ENCODE peak calls at places on chromosomes 13 and 19, in four cellular contexts. O is colonic mucosa, J is lung, K is hepatocyte. S is an unnamed sample.

GRCh38 chr13:60727140-60727539 is 330.1 kb downstream of the TDRD3 start:
- DNase-seq in O (no peak), K (no peak), J (no peak), S (no peak)

GRCh38 chr13:100298691-100299090 is 209.8 kb downstream of the PCCA start:
- DNase-seq in K (no peak), O (no peak), J (no peak), S (no peak)

GRCh38 chr19:41978470-41978869 is 15.6 kb downstream of the ATP1A3 start:
- DNase-seq in K (no peak), J (no peak), O (no peak), S (no peak)

GRCh38 chr13:107124129-107124718 is 556.3 kb upstream of the ARGLU1 start:
- DNase-seq in J (no peak), K (peak; percentile 38), O (no peak), S (no peak)

GRCh38 chr19:854549-854948 is 2.4 kb downstream of the ELANE start:
- DNase-seq in J (no peak), K (no peak), O (no peak), S (no peak)

GRCh38 chr13:47216176-47216822 is 319.4 kb upstream of the HTR2A start:
- DNase-seq in K (peak; percentile 19), O (no peak), J (no peak), S (no peak)

GRCh38 chr13:40197049-40197448 is 469.4 kb downstream of the FOXO1 start:
- DNase-seq in O (no peak), K (no peak), J (no peak), S (no peak)

GRCh38 chr13:49444517-49445395 is 682 bp downstream of the SETDB2 start:
- DNase-seq in O (peak; percentile 39), K (peak; percentile 70), J (no peak), S (peak; percentile 60)

GRCh38 chr13:83753912-83754624 is 128.2 kb downstream of the SLITRK1 start:
- DNase-seq in K (no peak), O (no peak), J (no peak), S (no peak)

GRCh38 chr13:28035146-28035782 is 46.8 kb upstream of the URAD start:
- DNase-seq in J (peak; percentile 30), K (peak; percentile 61), O (peak; percentile 20), S (no peak)

GRCh38 chr19:15251749-15252397 is 19.6 kb upstream of the EPHX3 start:
- DNase-seq in O (peak; percentile 56), J (peak; percentile 53), K (peak; percentile 85), S (peak; percentile 89)

GRCh38 chr19:14514215-14514871 is 3.9 kb downstream of the DNAJB1 start:
- DNase-seq in K (no peak), J (no peak), O (no peak), S (no peak)

GRCh38 chr13:23918208-23918607 is 20.9 kb upstream of the C1QTNF9B start:
- DNase-seq in K (no peak), O (no peak), J (no peak), S (no peak)

GRCh38 chr19:12996542-12997094 is 1.3 kb downstream of the NFIX start:
- DNase-seq in O (no peak), K (no peak), J (no peak), S (no peak)

GRCh38 chr19:50500753-50501151 is 10.2 kb downstream of the JOSD2 start:
- DNase-seq in O (no peak), K (no peak), J (no peak), S (no peak)

GRCh38 chr19:3556978-3557460 is 367 bp downstream of the MFSD12 start:
- DNase-seq in O (peak; percentile 55), J (no peak), K (peak; percentile 80), S (no peak)

GRCh38 chr19:44653977-44654784 is 10.5 kb downstream of the PVR start:
- DNase-seq in O (peak; percentile 87), K (peak; percentile 77), J (peak; percentile 79), S (peak; percentile 77)

GRCh38 chr19:13937479-13938360 is 497 bp downstream of the PODNL1 start:
- DNase-seq in J (no peak), K (no peak), O (no peak), S (no peak)

GRCh38 chr13:76799696-76800095 is 86.5 kb downstream of the KCTD12 start:
- DNase-seq in K (peak; percentile 42), O (no peak), J (no peak), S (no peak)

GRCh38 chr19:8576273-8576993 is 809 bp downstream of the MYO1F start:
- DNase-seq in J (peak; percentile 40), K (no peak), O (peak; percentile 37), S (no peak)

GRCh38 chr19:8332976-8333770 is 9.9 kb downstream of the KANK3 start:
- DNase-seq in K (no peak), J (no peak), O (no peak), S (no peak)

GRCh38 chr13:52002361-52002760 is 8.9 kb downstream of the ATP7B start:
- DNase-seq in O (no peak), J (no peak), K (no peak), S (no peak)

GRCh38 chr19:4773047-4773640 is 18.4 kb upstream of the FEM1A start:
- DNase-seq in J (no peak), K (no peak), O (no peak), S (no peak)

GRCh38 chr19:11479090-11479469 is 1.8 kb downstream of the ELAVL3 start:
- DNase-seq in K (no peak), J (no peak), O (no peak), S (no peak)

GRCh38 chr19:35895911-35896642 is 4.3 kb downstream of the NFKBID start:
- DNase-seq in K (no peak), O (no peak), J (no peak), S (no peak)

GRCh38 chr19:49560358-49560900 is 19.9 kb downstream of the NOSIP start:
- DNase-seq in K (no peak), J (no peak), O (no peak), S (no peak)

GRCh38 chr13:48571121-48571901 is 38.4 kb upstream of the RCBTB2 start:
- DNase-seq in J (no peak), O (no peak), K (peak; percentile 38), S (no peak)

GRCh38 chr13:31970237-31970930 is 61.2 kb upstream of the FRY start:
- DNase-seq in K (no peak), O (no peak), J (no peak), S (no peak)

GRCh38 chr19:10501971-10502523 is 1.1 kb downstream of the KEAP1 start:
- DNase-seq in O (peak; percentile 86), K (peak; percentile 70), J (peak; percentile 87), S (peak; percentile 76)

GRCh38 chr13:97148894-97149293 is 73.2 kb upstream of the MBNL2 start:
- DNase-seq in K (no peak), J (no peak), O (no peak), S (no peak)

GRCh38 chr13:21372530-21372929 is 86.6 kb downstream of the ZDHHC20 start:
- DNase-seq in K (no peak), O (no peak), J (no peak), S (no peak)

GRCh38 chr13:30033681-30034447 is 183.4 kb upstream of the UBL3 start:
- DNase-seq in O (no peak), K (peak; percentile 50), J (no peak), S (no peak)

GRCh38 chr19:35498984-35499383 is 8.7 kb upstream of the KRTDAP start:
- DNase-seq in O (no peak), J (no peak), K (no peak), S (no peak)

GRCh38 chr13:26584713-26585112 is 27.2 kb downstream of the WASF3 start:
- DNase-seq in K (peak; percentile 15), J (no peak), O (no peak), S (no peak)

GRCh38 chr19:33947565-33947964 is 150.9 kb downstream of the KCTD15 start:
- DNase-seq in K (no peak), O (no peak), J (no peak), S (no peak)
- TF ChIP-seq CTCF in K (no peak), O (no peak), J (no peak), S (no peak)

DNA sequence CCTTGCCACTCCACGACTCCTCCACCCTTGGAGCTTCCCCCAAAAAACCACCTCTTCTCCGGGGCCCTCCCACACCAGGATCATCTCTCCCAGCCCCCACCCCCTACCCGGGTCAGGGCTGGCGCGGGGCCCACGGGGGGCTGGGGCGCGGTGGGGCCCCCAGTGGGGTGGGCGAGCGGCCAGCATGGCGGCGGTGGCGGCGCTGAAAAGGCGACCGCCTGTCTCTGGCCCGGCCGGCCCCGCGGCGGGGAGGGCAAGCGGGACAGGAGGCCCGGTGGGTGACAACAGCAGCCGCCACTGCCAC is 850 bp downstream of the DYRK1B start:
- DNase-seq in K (no peak), J (no peak), O (no peak), S (no peak)
- TF ChIP-seq CTCF in K (no peak), J (no peak), O (no peak), S (no peak)

DNA sequence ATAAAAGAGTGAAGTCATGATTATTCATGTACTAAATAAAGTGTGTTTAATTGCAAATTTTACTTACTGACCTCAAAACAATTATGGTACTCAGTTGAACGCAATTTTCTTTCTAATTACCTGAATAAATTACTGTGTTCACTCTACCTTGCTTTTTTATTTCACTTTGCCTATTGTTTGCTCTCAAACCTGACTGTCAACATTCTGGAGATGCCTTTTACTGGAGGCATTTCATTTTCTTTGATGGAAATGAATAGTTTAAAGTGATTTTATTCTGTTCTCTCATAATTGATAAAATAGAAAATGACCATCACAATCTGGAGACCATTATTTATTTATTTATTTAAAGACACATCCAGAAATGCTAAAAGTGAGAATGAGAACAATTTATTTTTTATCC is 811.5 kb upstream of the ATXN8OS start:
- DNase-seq in O (no peak), J (no peak), K (no peak), S (no peak)
- TF ChIP-seq CTCF in O (no peak), J (no peak), K (no peak), S (no peak)

GRCh38 chr19:39969266-39969665 is 1.7 kb upstream of the PSMC4 start:
- DNase-seq in O (peak; percentile 17), J (no peak), K (no peak), S (no peak)
- TF ChIP-seq CTCF in O (no peak), J (no peak), K (no peak), S (no peak)

DNA sequence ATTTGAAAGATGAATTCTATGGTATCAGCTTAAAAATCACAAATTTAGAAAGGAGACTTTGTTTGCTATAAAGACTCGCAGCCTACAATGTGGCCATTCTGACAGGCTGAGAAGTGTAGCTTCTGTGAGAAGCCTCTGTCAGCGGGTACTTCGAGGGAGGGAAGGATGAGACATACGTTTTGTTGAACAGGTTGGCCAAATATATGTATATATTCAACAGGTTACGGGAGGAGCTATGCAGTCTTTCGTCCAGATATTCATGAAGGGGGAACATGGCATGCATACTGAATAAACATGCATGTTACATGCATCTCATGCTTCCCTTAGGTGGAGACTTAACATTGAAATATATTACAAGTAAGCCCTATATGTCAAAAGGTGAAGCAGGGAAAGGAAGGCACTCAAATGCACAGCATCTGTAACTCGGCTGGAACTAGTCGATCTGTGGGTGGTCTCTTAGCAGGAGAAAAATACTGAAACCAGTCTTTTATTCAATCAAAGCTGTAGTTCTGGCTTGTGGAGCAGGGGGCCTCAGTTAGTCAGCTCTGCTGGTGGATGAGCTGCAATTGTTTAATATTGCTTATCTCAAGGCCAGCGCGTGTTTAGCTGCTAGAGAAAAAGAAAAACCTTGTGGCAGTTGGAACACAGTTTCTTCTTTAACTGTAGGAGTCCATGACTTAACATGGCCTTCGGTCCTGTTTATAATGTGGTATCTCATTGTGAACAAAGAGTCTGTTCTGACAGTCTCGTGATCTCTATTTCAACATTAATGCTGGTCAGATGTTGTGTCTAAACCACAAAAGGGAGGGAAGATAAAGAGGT is 94.3 kb downstream of the FAM216B start:
- DNase-seq in K (peak; percentile 65), O (no peak), J (no peak), S (no peak)
- TF ChIP-seq CTCF in K (peak; percentile 32), O (no peak), J (no peak), S (no peak)

S was measured in right atrium auricular region.